ENCODE peak calls at places on chromosomes 13 and 19, in seven cellular contexts. V is upper lobe of right lung; P is SK-N-SH; J is CD8-positive, alpha-beta T cell; D is uterus; A is thyroid gland; Z is suprapubic skin. M is an unnamed sample.

GRCh38 chr13:89465366-89465765 is 1794.2 kb downstream of the SLITRK5 start:
- DNase-seq in V (no peak), P (no peak), J (no peak), D (no peak), A (no peak), Z (no peak), M (no peak)

GRCh38 chr13:60448907-60449510 is 52.0 kb downstream of the TDRD3 start:
- DNase-seq in V (no peak), P (peak), J (no peak), D (no peak), A (no peak), Z (no peak), M (no peak)

GRCh38 chr13:45696610-45697226 is 5.4 kb upstream of the CBY2 start:
- DNase-seq in V (no peak), P (no peak), J (no peak), D (no peak), A (no peak), Z (no peak), M (no peak)

GRCh38 chr13:97125810-97126738 is 96.1 kb upstream of the MBNL2 start:
- DNase-seq in V (no peak), P (no peak), J (no peak), D (peak), A (no peak), Z (peak), M (no peak)

GRCh38 chr13:93847162-93847561 is 620.6 kb downstream of the GPC6 start:
- DNase-seq in V (no peak), P (no peak), J (no peak), D (no peak), A (no peak), Z (no peak), M (no peak)

GRCh38 chr13:70171151-70171550 is 62.9 kb upstream of the KLHL1 start:
- DNase-seq in V (no peak), P (no peak), J (no peak), D (no peak), A (no peak), Z (no peak), M (no peak)

GRCh38 chr19:52102163-52102562 is 6.6 kb upstream of the ZNF841 start:
- DNase-seq in V (no peak), P (no peak), J (no peak), D (no peak), A (no peak), Z (no peak), M (no peak)

GRCh38 chr19:28296506-28296905 is 916.4 kb downstream of the UQCRFS1 start:
- DNase-seq in V (no peak), P (no peak), J (no peak), D (no peak), A (no peak), Z (no peak), M (no peak)

GRCh38 chr13:65339236-65339635 is 1890.9 kb downstream of the PCDH9 start:
- DNase-seq in V (no peak), P (no peak), J (no peak), D (no peak), A (no peak), Z (no peak), M (no peak)

GRCh38 chr13:44667950-44668349 is 91.8 kb upstream of the TSC22D1 start:
- DNase-seq in V (no peak), P (no peak), J (no peak), D (no peak), A (no peak), Z (no peak), M (no peak)

GRCh38 chr19:17688853-17689595 is 870 bp upstream of the UNC13A start:
- DNase-seq in V (no peak), P (no peak), J (no peak), D (no peak), A (no peak), Z (no peak), M (no peak)

GRCh38 chr19:35291259-35291658 is 702 bp upstream of the MAG start:
- DNase-seq in V (no peak), P (no peak), J (no peak), D (no peak), A (no peak), Z (no peak), M (no peak)

GRCh38 chr19:1312732-1313694 is 27.3 kb downstream of the EFNA2 start:
- DNase-seq in V (no peak), P (no peak), J (no peak), D (no peak), A (peak), Z (no peak), M (no peak)

GRCh38 chr13:78712866-78713265 is 53.9 kb upstream of the OBI1 start:
- DNase-seq in V (no peak), P (no peak), J (no peak), D (no peak), A (no peak), Z (no peak), M (no peak)

GRCh38 chr13:76383671-76384461 is 502.3 kb downstream of the KCTD12 start:
- DNase-seq in V (no peak), P (peak), J (no peak), D (no peak), A (no peak), Z (no peak), M (no peak)

GRCh38 chr19:45470147-45471081 is 2.6 kb downstream of the FOSB start:
- DNase-seq in V (peak), P (no peak), J (no peak), D (peak), A (peak), Z (peak), M (no peak)

GRCh38 chr13:100330662-100331061 is 241.8 kb downstream of the PCCA start:
- DNase-seq in V (no peak), P (no peak), J (no peak), D (no peak), A (no peak), Z (no peak), M (no peak)

GRCh38 chr13:110137677-110138008 is 169.3 kb downstream of the COL4A1 start:
- DNase-seq in V (no peak), P (peak), J (no peak), D (peak), A (peak), Z (no peak), M (no peak)

GRCh38 chr19:54172413-54172763 is 572 bp downstream of the TMC4 start:
- DNase-seq in V (no peak), P (no peak), J (no peak), D (no peak), A (peak), Z (no peak), M (no peak)

GRCh38 chr19:40006273-40006691 is 9.4 kb downstream of the ZNF546 start:
- DNase-seq in V (no peak), P (no peak), J (no peak), D (no peak), A (no peak), Z (no peak), M (no peak)

GRCh38 chr19:7989071-7989575 is 16.3 kb downstream of the ELAVL1 start:
- DNase-seq in V (no peak), P (no peak), J (no peak), D (no peak), A (peak), Z (no peak), M (no peak)

GRCh38 chr13:41059466-41059865 is 1.8 kb upstream of the WBP4 start:
- DNase-seq in V (no peak), P (peak), J (no peak), D (no peak), A (no peak), Z (no peak), M (no peak)

GRCh38 chr19:30664358-30665058 is 292.3 kb downstream of the ZNF536 start:
- DNase-seq in V (no peak), P (peak), J (no peak), D (no peak), A (peak), Z (no peak), M (peak)

GRCh38 chr19:16160943-16161560 is 12.3 kb downstream of the CIB3 start:
- DNase-seq in V (no peak), P (no peak), J (no peak), D (no peak), A (no peak), Z (no peak), M (no peak)

GRCh38 chr13:93146584-93147292 is 79.9 kb upstream of the GPC6 start:
- DNase-seq in V (no peak), P (no peak), J (no peak), D (no peak), A (no peak), Z (no peak), M (no peak)

GRCh38 chr19:49196527-49197240 is 39.1 kb downstream of the TRPM4 start:
- DNase-seq in V (no peak), P (no peak), J (no peak), D (peak), A (peak), Z (no peak), M (no peak)

GRCh38 chr13:73399347-73400216 is 340.8 kb downstream of the KLF5 start:
- DNase-seq in V (no peak), P (no peak), J (no peak), D (no peak), A (no peak), Z (no peak), M (peak)

GRCh38 chr13:97344250-97345175 is 89.5 kb upstream of the RAP2A start:
- DNase-seq in V (no peak), P (peak), J (no peak), D (peak), A (peak), Z (no peak), M (peak)

GRCh38 chr13:24864579-24864978 is 100.6 kb downstream of the RNF17 start:
- DNase-seq in V (no peak), P (no peak), J (no peak), D (no peak), A (no peak), Z (no peak), M (no peak)

GRCh38 chr19:53942001-53942786 is 20.5 kb upstream of the CACNG8 start:
- DNase-seq in V (peak), P (peak), J (no peak), D (no peak), A (no peak), Z (no peak), M (no peak)

GRCh38 chr13:23681253-23681652 is 111.0 kb downstream of the TNFRSF19 start:
- DNase-seq in V (no peak), P (no peak), J (no peak), D (no peak), A (no peak), Z (no peak), M (no peak)

GRCh38 chr13:41520016-41520698 is 62.8 kb downstream of the RGCC start:
- DNase-seq in V (no peak), P (no peak), J (no peak), D (no peak), A (no peak), Z (no peak), M (no peak)

GRCh38 chr13:50911937-50912624 is 2.5 kb downstream of the RNASEH2B start:
- DNase-seq in V (peak), P (peak), J (peak), D (peak), A (peak), Z (peak), M (peak)

GRCh38 chr13:77430377-77430951 is 103.6 kb upstream of the MYCBP2 start:
- DNase-seq in V (no peak), P (no peak), J (no peak), D (no peak), A (no peak), Z (no peak), M (no peak)
- TF ChIP-seq CTCF in V (no peak), P (no peak), J (no peak), D (no peak), A (no peak), Z (no peak), M (no peak)

DNA sequence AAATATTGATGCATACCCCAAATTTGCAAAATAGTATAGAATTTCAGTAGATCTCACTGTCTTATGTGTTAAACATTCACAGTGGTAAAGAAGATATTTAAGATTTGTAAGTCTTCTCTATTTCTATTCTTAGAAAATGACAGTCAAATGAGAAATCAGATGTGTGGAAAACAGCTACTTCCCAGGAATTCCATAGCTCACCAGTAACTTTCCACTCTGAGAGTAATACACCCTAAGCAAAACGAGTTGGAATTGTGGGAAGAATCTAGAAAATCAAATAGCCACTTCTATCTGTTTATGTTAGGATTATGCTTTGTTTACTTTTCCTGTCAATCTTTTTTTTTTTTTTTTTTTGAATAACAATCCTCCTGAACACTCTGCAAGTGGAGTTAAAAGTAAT is 69.1 kb downstream of the FLT1 start:
- DNase-seq in V (no peak), P (no peak), J (no peak), D (no peak), A (no peak), Z (no peak), M (no peak)
- H3K27ac ChIP-seq in V (no peak), P (no peak), J (no peak), D (no peak), A (no peak), Z (no peak), M (no peak)

DNA sequence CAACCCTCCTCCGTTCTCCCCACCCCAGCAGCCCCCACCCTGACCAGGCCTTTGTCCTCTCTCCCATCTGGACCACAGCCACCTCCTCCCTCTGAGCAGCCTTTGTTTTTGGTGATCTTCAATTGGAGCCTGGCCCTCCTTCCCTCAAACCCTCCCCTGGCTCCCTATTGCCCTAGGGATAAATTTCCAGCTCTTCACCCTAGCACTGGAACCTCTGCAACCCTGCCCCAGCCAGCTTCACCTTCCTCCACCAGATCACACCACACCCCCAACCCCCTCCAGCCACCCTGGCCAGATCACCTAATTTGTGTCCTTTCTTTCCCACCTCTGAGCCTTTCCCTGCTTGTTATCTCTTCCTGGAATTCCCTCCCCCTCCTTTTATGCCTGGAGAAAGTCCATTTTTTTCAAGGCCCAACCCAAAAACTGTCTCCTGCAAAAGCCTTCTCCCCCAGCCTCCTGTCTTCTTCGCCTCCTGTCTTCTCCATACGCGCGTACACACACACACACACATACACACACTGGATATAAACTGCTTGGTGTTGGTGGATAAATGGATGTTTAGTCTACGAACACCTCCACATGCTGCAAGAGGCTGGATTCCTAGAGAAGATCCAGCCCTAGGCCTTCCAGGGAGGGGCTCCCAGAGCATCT is 5.2 kb upstream of the TLE2 start:
- DNase-seq in V (no peak), P (no peak), J (no peak), D (no peak), A (no peak), Z (no peak), M (no peak)
- H3K4me3 ChIP-seq in V (no peak), P (peak), J (peak), D (peak), A (no peak), Z (peak), M (no peak)

DNA sequence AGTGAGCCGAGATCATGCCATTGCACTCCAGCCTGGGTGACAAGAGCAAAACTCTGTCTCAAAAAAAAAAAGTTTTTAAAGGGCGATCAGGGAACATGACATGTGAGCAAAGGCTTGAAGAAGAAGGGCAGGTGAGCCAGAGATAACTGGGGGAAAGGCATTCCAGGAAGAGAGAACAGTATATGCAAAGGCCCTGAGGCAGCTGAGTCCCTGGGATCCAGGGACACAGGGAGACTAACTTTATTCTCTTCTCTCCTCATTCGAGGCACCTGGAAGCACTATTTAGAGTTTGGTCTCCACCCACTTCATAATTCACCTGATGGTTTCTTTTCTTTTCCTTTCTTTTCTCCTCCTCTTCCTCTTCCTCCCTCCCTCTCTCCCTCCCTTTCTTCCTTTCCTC is 17.6 kb downstream of the ZSCAN5A start:
- DNase-seq in V (no peak), P (no peak), J (no peak), D (no peak), A (no peak), Z (no peak), M (no peak)
- TF ChIP-seq CTCF in V (no peak), P (no peak), J (no peak), D (no peak), A (no peak), Z (no peak), M (no peak)

GRCh38 chr19:5828661-5829566 is 10.6 kb downstream of the FUT6 start:
- DNase-seq in V (no peak), P (peak), J (no peak), D (no peak), A (peak), Z (no peak), M (peak)
- H3K27ac ChIP-seq in V (peak), P (peak), J (peak), D (peak), A (no peak), Z (peak), M (peak)

DNA sequence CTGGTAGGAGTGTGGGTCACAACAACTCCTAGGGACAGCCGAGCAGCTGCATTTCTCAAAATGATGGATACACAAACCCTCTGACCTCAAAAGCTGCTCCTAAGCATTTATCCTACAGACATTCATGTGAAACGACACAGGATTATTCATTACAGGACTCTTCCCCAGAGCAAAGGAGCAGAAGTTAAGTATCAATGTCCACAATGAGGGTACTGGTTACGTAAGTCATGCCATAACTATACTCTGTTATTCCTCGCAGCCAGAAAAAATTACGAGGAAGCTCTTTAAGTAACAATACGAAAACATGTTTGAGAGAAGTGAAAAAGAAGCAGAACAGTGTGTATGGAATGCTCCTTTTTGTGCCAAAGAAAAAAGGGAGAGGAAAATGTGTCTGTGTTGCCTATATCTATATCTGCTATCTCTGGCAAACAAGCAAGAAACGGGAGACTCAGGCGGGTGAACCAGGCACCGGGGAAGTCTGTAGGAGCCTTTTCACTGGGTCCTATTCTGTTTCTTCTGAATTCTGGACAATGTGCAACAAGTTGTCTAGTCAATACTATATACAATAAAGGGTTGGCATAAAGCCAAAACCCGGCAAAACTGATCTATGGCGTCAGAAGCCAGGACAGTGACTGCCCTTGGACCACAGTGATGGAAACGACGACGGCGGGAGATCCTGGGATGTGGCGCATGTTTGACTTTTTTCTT is 1.3 kb downstream of the ISOC2 start:
- DNase-seq in V (no peak), P (peak), J (no peak), D (no peak), A (no peak), Z (no peak), M (no peak)
- H3K4me3 ChIP-seq in V (peak), P (peak), J (no peak), D (peak), A (no peak), Z (peak), M (peak)

DNA sequence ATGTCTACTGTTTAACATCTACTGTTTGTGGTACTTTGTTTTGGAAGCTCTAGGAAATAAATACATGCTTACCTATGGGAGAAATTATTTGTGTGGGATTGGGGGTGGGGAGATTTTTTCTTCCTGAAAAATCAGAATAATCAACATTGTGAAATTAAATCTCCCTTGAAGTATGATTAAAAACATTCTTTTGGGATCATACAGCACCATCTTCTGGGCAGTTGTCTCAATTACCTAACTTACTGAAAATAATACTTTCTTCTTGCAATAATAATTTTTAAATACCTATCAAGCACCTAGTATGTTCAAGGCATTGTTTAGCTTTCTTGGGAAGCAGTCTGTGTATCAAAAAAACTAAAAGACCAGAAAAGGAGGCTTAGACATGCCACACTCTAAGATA is 576.5 kb upstream of the ARGLU1 start:
- DNase-seq in V (no peak), P (no peak), J (no peak), D (no peak), A (no peak), Z (no peak), M (no peak)
- TF ChIP-seq CTCF in V (peak), P (peak), J (no peak), D (no peak), A (no peak), Z (no peak), M (no peak)

DNA sequence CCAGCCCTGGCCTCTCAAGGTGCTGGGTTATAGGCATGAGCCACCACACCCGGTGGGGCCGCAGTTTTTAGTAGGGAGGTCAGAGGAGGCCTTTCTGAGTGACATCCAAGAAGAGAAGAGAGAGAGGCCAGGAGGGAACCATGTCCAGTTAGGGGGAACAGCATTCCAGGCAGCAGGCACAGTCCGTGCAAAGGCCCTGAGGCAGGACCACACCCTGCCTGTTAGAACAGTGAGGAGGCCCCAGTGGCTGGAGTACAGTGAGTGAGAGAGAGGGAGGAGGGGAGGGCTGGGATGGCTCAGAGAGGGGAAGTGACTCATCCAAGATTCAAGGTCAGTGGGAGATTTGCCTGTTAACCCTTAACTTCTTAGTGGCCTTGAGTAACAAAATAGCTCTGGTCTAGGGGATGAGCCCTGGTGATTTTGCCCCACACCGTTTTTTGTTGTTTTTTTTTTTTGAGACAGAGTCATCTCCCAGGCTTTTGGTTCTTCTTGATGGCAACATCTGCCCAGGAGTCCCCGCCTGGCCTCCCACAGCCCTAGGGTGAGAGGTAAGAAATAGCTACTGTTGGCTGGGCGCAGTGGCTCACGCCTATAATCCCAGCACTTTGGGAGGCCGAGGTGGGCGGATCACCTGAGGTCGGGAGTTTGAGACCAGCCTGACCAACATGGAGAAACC is 2.7 kb upstream of the PLIN3 start:
- DNase-seq in V (peak), P (no peak), J (no peak), D (no peak), A (no peak), Z (no peak), M (peak)
- H3K27ac ChIP-seq in V (no peak), P (no peak), J (no peak), D (no peak), A (no peak), Z (no peak), M (no peak)